ENCODE peak calls at places on chromosomes 7 and 10, in four cellular contexts. T, Z, O and Y are unnamed samples.

GRCh38 chr10:132532174-132532573 is 5.4 kb upstream of the INPP5A start:
- DNase-seq in T (no peak), Z (no peak), O (no peak), Y (no peak)

GRCh38 chr10:29648114-29648982 is 13.6 kb upstream of the SVIL start:
- DNase-seq in T (no peak), Z (no peak), O (no peak), Y (no peak)

GRCh38 chr10:13627459-13628310 is 40.9 kb downstream of the PRPF18 start:
- DNase-seq in T (no peak), Z (no peak), O (no peak), Y (no peak)

GRCh38 chr10:120963587-120964220 is 112.5 kb downstream of the WDR11 start:
- DNase-seq in T (no peak), Z (no peak), O (no peak), Y (no peak)

GRCh38 chr7:105581066-105581811 is at the start of gene EFCAB10:
- DNase-seq in T (peak; percentile 97), Z (peak; percentile 75), O (no peak), Y (peak; percentile 96)

GRCh38 chr10:101062231-101063161 is 707 bp downstream of the KAZALD1 start:
- DNase-seq in T (peak; percentile 78), Z (peak; percentile 68), O (peak; percentile 62), Y (peak; percentile 72)

GRCh38 chr10:84097787-84098353 is 41.4 kb upstream of the GHITM start:
- DNase-seq in T (no peak), Z (no peak), O (no peak), Y (no peak)

GRCh38 chr10:58087896-58088295 is 179.8 kb downstream of the IPMK start:
- DNase-seq in T (no peak), Z (no peak), O (no peak), Y (no peak)

GRCh38 chr7:149431486-149432120 is 29.3 kb downstream of the ZNF777 start:
- DNase-seq in T (no peak), Z (no peak), O (no peak), Y (no peak)

GRCh38 chr10:1036341-1036791 is 10.7 kb upstream of the IDI2 start:
- DNase-seq in T (no peak), Z (no peak), O (no peak), Y (no peak)

GRCh38 chr10:83545901-83546391 is 593.4 kb upstream of the GHITM start:
- DNase-seq in T (no peak), Z (no peak), O (no peak), Y (no peak)

GRCh38 chr7:38584443-38585210 is 46.5 kb downstream of the AMPH start:
- DNase-seq in T (no peak), Z (no peak), O (no peak), Y (no peak)

GRCh38 chr10:62637249-62638061 is 167.1 kb upstream of the ADO start:
- DNase-seq in T (no peak), Z (peak; percentile 7), O (no peak), Y (no peak)

GRCh38 chr7:50335795-50336754 is 31.6 kb downstream of the IKZF1 start:
- DNase-seq in T (no peak), Z (no peak), O (peak; percentile 88), Y (no peak)

GRCh38 chr10:6423004-6423403 is 157.1 kb downstream of the PRKCQ start:
- DNase-seq in T (no peak), Z (no peak), O (no peak), Y (no peak)

GRCh38 chr7:17546206-17546998 is 247.9 kb downstream of the AHR start:
- DNase-seq in T (no peak), Z (no peak), O (no peak), Y (no peak)

GRCh38 chr7:103805376-103805775 is 184.1 kb downstream of the RELN start:
- DNase-seq in T (no peak), Z (no peak), O (no peak), Y (no peak)

GRCh38 chr10:60433684-60434083 is 44.0 kb upstream of the ANK3 start:
- DNase-seq in T (no peak), Z (no peak), O (no peak), Y (no peak)

GRCh38 chr7:1192171-1192676 is 32.2 kb upstream of the ZFAND2A start:
- DNase-seq in T (no peak), Z (no peak), O (no peak), Y (no peak)

GRCh38 chr7:140456627-140457051 is 22.7 kb downstream of the MKRN1 start:
- DNase-seq in T (no peak), Z (peak; percentile 8), O (no peak), Y (no peak)

GRCh38 chr7:140458191-140458590 is 21.1 kb downstream of the MKRN1 start:
- DNase-seq in T (no peak), Z (no peak), O (no peak), Y (no peak)

GRCh38 chr7:140454657-140455015 is 24.7 kb downstream of the MKRN1 start:
- DNase-seq in T (no peak), Z (no peak), O (no peak), Y (no peak)

GRCh38 chr7:140453273-140453672 is 26.0 kb downstream of the MKRN1 start:
- DNase-seq in T (no peak), Z (no peak), O (no peak), Y (no peak)

DNA sequence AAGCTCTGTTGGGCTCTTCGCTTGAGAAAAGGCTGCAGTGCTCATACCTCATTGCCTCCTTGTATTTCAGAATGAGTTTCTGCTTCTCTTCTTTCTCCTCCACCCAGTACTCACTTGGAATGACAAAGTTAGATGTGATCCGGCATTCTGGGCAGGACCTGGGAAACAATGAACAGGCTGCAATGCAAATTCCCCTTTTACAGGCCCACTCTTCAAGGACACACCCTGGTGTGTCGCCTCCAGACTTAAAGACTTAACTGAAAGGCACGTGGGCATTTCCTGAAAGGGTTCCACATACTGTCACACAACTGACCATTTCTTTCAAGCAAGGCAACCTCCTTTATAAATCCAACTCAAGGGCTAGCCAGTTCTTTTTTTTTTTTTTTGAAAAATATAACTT is 23.6 kb downstream of the MKRN1 start:
- DNase-seq in T (peak; percentile 33), Z (no peak), O (no peak), Y (no peak)
- TF ChIP-seq ELF4 in T (no peak), Z (no peak), O (no peak), Y (no peak)

GRCh38 chr7:107551936-107552335 is 11.8 kb downstream of the COG5 start:
- DNase-seq in T (no peak), Z (no peak), O (no peak), Y (no peak)
- TF ChIP-seq ELF4 in T (no peak), Z (no peak), O (no peak), Y (no peak)

GRCh38 chr10:26503911-26504310 is 65.8 kb downstream of the APBB1IP start:
- DNase-seq in T (peak; percentile 44), Z (no peak), O (no peak), Y (peak; percentile 33)
- TF ChIP-seq ELF4 in T (no peak), Z (no peak), O (no peak), Y (no peak)

DNA sequence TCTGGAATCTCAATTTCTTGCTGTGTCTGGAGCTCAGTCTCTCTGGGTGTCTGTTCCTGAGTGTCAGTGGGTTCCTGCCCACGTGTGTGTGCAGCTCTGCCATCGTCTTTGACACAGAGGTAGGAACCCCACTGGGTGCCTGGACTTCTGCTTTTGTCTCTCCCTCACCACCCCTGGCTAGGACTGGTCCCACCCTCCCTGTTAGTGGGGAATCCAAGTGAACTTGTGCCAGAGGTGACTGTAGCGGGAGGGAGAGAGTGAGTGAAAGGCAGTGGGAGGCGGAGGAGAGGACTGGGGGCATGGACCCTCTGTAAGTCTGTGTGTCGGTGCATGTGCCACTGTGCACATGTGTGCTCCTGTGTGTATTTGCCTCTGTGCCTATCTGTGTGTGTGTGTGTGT is 299.9 kb upstream of the ZMIZ1 start:
- DNase-seq in T (no peak), Z (no peak), O (no peak), Y (no peak)
- TF ChIP-seq ELF4 in T (no peak), Z (no peak), O (no peak), Y (no peak)

GRCh38 chr7:150860978-150861295 is 8.6 kb downstream of the AOC1 start:
- DNase-seq in T (no peak), Z (no peak), O (no peak), Y (no peak)
- TF ChIP-seq ELF4 in T (no peak), Z (no peak), O (no peak), Y (no peak)

GRCh38 chr10:67783576-67784294 is 54.3 kb downstream of the DNAJC12 start:
- DNase-seq in T (no peak), Z (no peak), O (no peak), Y (no peak)
- TF ChIP-seq ELF4 in T (no peak), Z (no peak), O (no peak), Y (no peak)